ENCODE peak calls at places on chromosome 13, in four cellular contexts. A is A549, Y is HepG2, S is WTC11. U is an unnamed sample.

GRCh38 chr13:23707674-23708073 is 137.5 kb downstream of the TNFRSF19 start:
- DNase-seq in A (peak), Y (no peak), S (no peak), U (no peak)

GRCh38 chr13:26024558-26024957 is 27.3 kb downstream of the SHISA2 start:
- DNase-seq in A (no peak), Y (no peak), S (no peak), U (no peak)

GRCh38 chr13:60351326-60351725 is 45.7 kb upstream of the TDRD3 start:
- DNase-seq in A (no peak), Y (no peak), S (no peak), U (no peak)

GRCh38 chr13:93230466-93230865 is 3.9 kb downstream of the GPC6 start:
- DNase-seq in A (no peak), Y (peak), S (no peak), U (no peak)

GRCh38 chr13:64925284-64925683 is 2304.9 kb downstream of the PCDH9 start:
- DNase-seq in A (no peak), Y (no peak), S (peak), U (no peak)

GRCh38 chr13:71580614-71581013 is 286.4 kb downstream of the DACH1 start:
- DNase-seq in A (no peak), Y (no peak), S (no peak), U (no peak)

GRCh38 chr13:35714588-35714987 is 238.1 kb upstream of the MAB21L1 start:
- DNase-seq in A (no peak), Y (no peak), S (no peak), U (no peak)

GRCh38 chr13:102901615-102902305 is 55.9 kb downstream of the ERCC5 start:
- DNase-seq in A (no peak), Y (no peak), S (no peak), U (no peak)

GRCh38 chr13:40146586-40147240 is 491.3 kb downstream of the COG6 start:
- DNase-seq in A (no peak), Y (no peak), S (no peak), U (no peak)

GRCh38 chr13:31351376-31351775 is 151.6 kb downstream of the B3GLCT start:
- DNase-seq in A (no peak), Y (no peak), S (no peak), U (no peak)

GRCh38 chr13:56393549-56393948 is 747.2 kb upstream of the PRR20A start:
- DNase-seq in A (no peak), Y (no peak), S (no peak), U (no peak)

GRCh38 chr13:98405690-98406344 is 171.1 kb downstream of the STK24 start:
- DNase-seq in A (no peak), Y (peak), S (no peak), U (no peak)

GRCh38 chr13:98403076-98403475 is 173.8 kb downstream of the STK24 start:
- DNase-seq in A (no peak), Y (no peak), S (no peak), U (no peak)

GRCh38 chr13:98406475-98406874 is 170.4 kb downstream of the STK24 start:
- DNase-seq in A (no peak), Y (no peak), S (no peak), U (no peak)

GRCh38 chr13:98406971-98407370 is 169.9 kb downstream of the STK24 start:
- DNase-seq in A (no peak), Y (no peak), S (no peak), U (no peak)

DNA sequence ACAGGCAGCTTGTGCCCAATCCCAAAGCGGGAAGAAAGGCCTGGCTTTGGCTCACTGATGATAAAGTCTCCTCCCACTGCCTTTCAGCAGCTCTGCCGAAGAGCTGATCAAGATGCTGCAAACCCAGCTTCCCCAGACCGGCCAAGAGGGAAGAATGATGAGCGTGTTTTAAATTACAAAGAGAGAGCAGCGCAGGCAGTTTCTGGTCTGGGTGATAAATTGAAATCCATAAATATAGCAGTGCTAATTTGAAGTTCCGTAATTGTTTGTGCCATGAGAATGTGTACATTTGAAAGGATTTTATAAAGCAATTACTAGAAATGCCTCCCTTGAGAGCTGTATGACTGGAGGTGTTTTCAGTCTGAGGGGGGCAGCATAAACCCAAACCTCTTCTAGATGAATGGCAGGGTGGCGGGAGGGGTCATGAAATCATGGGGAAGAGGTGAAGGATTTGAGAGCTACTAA is 171.8 kb downstream of the STK24 start:
- DNase-seq in A (no peak), Y (no peak), S (peak), U (peak)
- TF ChIP-seq NR3C1 in A (no peak), Y (no peak), S (no peak), U (no peak)

GRCh38 chr13:106132216-106132615 is 403.2 kb downstream of the EFNB2 start:
- DNase-seq in A (no peak), Y (no peak), S (no peak), U (no peak)

GRCh38 chr13:106138620-106139019 is 396.8 kb downstream of the EFNB2 start:
- DNase-seq in A (no peak), Y (no peak), S (no peak), U (no peak)

GRCh38 chr13:106129273-106129672 is 406.2 kb downstream of the EFNB2 start:
- DNase-seq in A (peak), Y (no peak), S (no peak), U (no peak)

GRCh38 chr13:106129993-106130392 is 405.5 kb downstream of the EFNB2 start:
- DNase-seq in A (no peak), Y (no peak), S (no peak), U (no peak)

GRCh38 chr13:106133025-106133424 is 402.4 kb downstream of the EFNB2 start:
- DNase-seq in A (no peak), Y (no peak), S (no peak), U (no peak)
- TF ChIP-seq NR3C1 in A (no peak), Y (no peak), S (no peak), U (no peak)

GRCh38 chr13:43159007-43159406 is 135.6 kb downstream of the DNAJC15 start:
- DNase-seq in A (no peak), Y (no peak), S (no peak), U (no peak)
- TF ChIP-seq NR3C1 in A (no peak), Y (no peak), S (no peak), U (no peak)

GRCh38 chr13:27170221-27170520 is 1.4 kb downstream of the USP12 start:
- DNase-seq in A (no peak), Y (no peak), S (no peak), U (peak)
- TF ChIP-seq NR3C1 in A (no peak), Y (no peak), S (no peak), U (no peak)

DNA sequence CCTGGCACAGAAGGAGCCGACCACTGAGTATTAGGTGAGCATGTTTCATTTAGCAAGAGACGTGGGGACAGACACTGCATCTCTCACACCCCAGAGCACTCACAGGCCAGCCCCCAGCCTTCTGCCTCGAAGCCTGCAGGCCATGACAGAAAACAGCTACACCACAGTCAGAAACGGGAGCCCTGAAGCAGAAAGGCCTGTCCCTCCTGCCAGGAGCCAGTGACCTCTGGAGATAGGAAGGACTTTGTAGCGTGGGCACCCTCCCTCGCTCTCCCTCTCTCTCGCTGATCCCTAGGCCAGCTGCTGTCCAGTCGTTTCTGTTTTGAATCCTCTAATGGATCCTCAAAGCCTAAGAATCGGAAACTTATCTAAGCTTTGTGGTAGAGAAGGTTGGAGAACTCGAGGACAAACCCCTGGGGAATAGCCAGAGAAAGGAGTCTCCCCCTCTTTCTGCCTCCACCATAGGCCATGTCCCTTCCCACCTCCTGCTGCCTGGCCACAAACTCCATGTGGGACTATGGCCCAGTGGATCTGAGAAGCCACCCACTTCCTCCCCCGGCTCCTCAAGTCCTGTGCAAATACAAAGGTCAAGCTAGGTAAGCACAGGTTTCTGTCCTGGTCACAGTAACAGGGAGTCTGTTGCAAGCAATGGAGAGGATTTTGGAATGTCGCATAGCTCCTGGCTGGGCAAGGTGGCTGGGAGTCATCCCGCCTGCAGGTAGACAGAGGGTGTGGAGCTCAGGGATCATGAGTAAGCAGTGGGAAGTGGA is 95.1 kb downstream of the NUFIP1 start:
- DNase-seq in A (no peak), Y (no peak), S (no peak), U (no peak)
- TF ChIP-seq NR3C1 in A (no peak), Y (no peak), S (no peak), U (no peak)